ENCODE peak calls at places on chromosomes 11 and 22, in four cellular contexts. V, M, E and K are unnamed samples.

GRCh38 chr11:22456993-22457748 is 119.0 kb downstream of the SLC17A6 start:
- DNase-seq in V (no peak), M (no peak), E (peak), K (no peak)

GRCh38 chr11:57711414-57712255 is at the start of gene MED19:
- DNase-seq in V (peak), M (peak), E (peak), K (peak)

GRCh38 chr11:107301886-107302285 is 155.7 kb downstream of the CWF19L2 start:
- DNase-seq in V (no peak), M (peak), E (no peak), K (no peak)

GRCh38 chr11:62459080-62459479 is 40.2 kb downstream of the SCGB1A1 start:
- DNase-seq in V (no peak), M (no peak), E (no peak), K (peak)

GRCh38 chr11:43951231-43951630 is 8.8 kb downstream of the C11orf96 start:
- DNase-seq in V (no peak), M (no peak), E (peak), K (no peak)

GRCh38 chr11:23903044-23903704 is 593.7 kb upstream of the LUZP2 start:
- DNase-seq in V (no peak), M (peak), E (no peak), K (peak)

GRCh38 chr11:72700026-72700610 is 25.9 kb upstream of the PDE2A start:
- DNase-seq in V (no peak), M (peak), E (no peak), K (peak)

GRCh38 chr22:36032611-36033010 is 4.0 kb upstream of the RBFOX2 start:
- DNase-seq in V (no peak), M (no peak), E (no peak), K (no peak)